ENCODE peak calls at places on chromosomes 12 and 14, in six cellular contexts. W is NCI-H82; R is activated T-cell treated with anti-CD3 and anti-CD28 coated beads, Interleukin-2, amount 50 U/mL, for 24 hours; B is ascending aorta; I is stimulated activated CD8-positive, alpha-beta memory T cell treated with anti-CD3 and anti-CD28 coated beads, Interleukin-4, amount 100 ng/mL, for 1 hour; O is effector CD4-positive, alpha-beta T cell. N is an unnamed sample.

GRCh38 chr12:65999564-66000280 is 130.8 kb downstream of the LLPH start:
- DNase-seq in W (no peak), O (no peak), R (no peak), B (no peak), I (no peak), N (no peak)

GRCh38 chr14:91911474-91912032 is 35.9 kb downstream of the FBLN5 start:
- DNase-seq in B (no peak), W (peak), O (peak), I (no peak), R (peak), N (peak)

GRCh38 chr12:47739297-47739696 is 14.0 kb upstream of the ENDOU start:
- DNase-seq in W (no peak), B (no peak), I (no peak), R (no peak), O (no peak), N (no peak)

GRCh38 chr12:125001636-125002035 is 8.2 kb downstream of the BRI3BP start:
- DNase-seq in R (no peak), W (no peak), I (no peak), O (no peak), B (no peak), N (no peak)

GRCh38 chr12:103331643-103332042 is 164.1 kb downstream of the C12orf42 start:
- DNase-seq in I (no peak), W (peak), R (no peak), O (no peak), B (no peak), N (no peak)

GRCh38 chr12:120944645-120945217 is 33.6 kb upstream of the HNF1A start:
- DNase-seq in O (peak), W (peak), B (no peak), I (peak), R (peak), N (peak)

GRCh38 chr14:54632452-54632851 is 65.5 kb downstream of the SAMD4A start:
- DNase-seq in O (no peak), R (no peak), B (no peak), W (no peak), I (no peak), N (no peak)

GRCh38 chr12:100234591-100235304 is 32.1 kb downstream of the DEPDC4 start:
- DNase-seq in I (no peak), O (no peak), W (peak), R (no peak), B (no peak), N (no peak)

GRCh38 chr12:91926810-91927209 is 218.8 kb downstream of the BTG1 start:
- DNase-seq in W (no peak), B (no peak), O (no peak), I (no peak), R (no peak), N (no peak)

GRCh38 chr14:64812412-64812811 is 67.3 kb downstream of the SPTB start:
- DNase-seq in R (no peak), W (peak), I (no peak), B (no peak), O (no peak), N (peak)

GRCh38 chr14:28608438-28608837 is 158.1 kb upstream of the FOXG1 start:
- DNase-seq in B (no peak), R (no peak), I (no peak), O (no peak), W (no peak), N (no peak)

GRCh38 chr12:121391619-121392324 is 8.1 kb upstream of the RNF34 start:
- DNase-seq in O (no peak), W (no peak), R (peak), B (no peak), I (no peak), N (no peak)

GRCh38 chr12:991350-992278 is 591 bp downstream of the ERC1 start:
- DNase-seq in W (peak), B (no peak), O (no peak), I (peak), R (no peak), N (peak)

GRCh38 chr14:34496679-34497513 is 34.9 kb upstream of the SPTSSA start:
- DNase-seq in B (peak), W (no peak), O (no peak), I (no peak), R (no peak), N (peak)

GRCh38 chr12:116159175-116159574 is 118.3 kb downstream of the MED13L start:
- DNase-seq in I (no peak), B (no peak), W (no peak), O (no peak), R (no peak), N (no peak)

GRCh38 chr14:104187931-104188726 is 49.7 kb downstream of the KIF26A start:
- DNase-seq in R (no peak), B (no peak), O (no peak), W (no peak), I (no peak), N (peak)

GRCh38 chr12:99278899-99279298 is 368.7 kb upstream of the GARIN6 start:
- DNase-seq in I (no peak), B (no peak), O (no peak), R (no peak), W (no peak), N (no peak)

GRCh38 chr12:114403044-114403689 is 2.8 kb downstream of the TBX5 start:
- DNase-seq in I (no peak), B (no peak), O (no peak), R (no peak), W (peak), N (peak)

GRCh38 chr14:52313903-52314481 is at the start of gene PTGER2:
- DNase-seq in W (peak), I (peak), O (peak), B (peak), R (peak), N (peak)

GRCh38 chr12:120444676-120445075 is 1.5 kb downstream of the TRIAP1 start:
- DNase-seq in I (no peak), W (no peak), R (no peak), B (no peak), O (no peak), N (no peak)

GRCh38 chr12:53211476-53212381 is 4.7 kb upstream of the ITGB7 start:
- DNase-seq in I (no peak), R (no peak), O (no peak), W (peak), B (no peak), N (peak)

GRCh38 chr14:105249175-105250007 is 1.1 kb downstream of the BTBD6 start:
- DNase-seq in W (peak), I (no peak), O (no peak), B (no peak), R (no peak), N (peak)

GRCh38 chr12:76810690-76811434 is 46.9 kb downstream of the ZDHHC17 start:
- DNase-seq in W (no peak), R (no peak), B (no peak), O (no peak), I (no peak), N (no peak)

GRCh38 chr14:57085801-57086200 is 182.9 kb downstream of the EXOC5 start:
- DNase-seq in I (no peak), B (no peak), R (no peak), O (no peak), W (peak), N (no peak)

GRCh38 chr12:89355243-89356068 is 3.2 kb upstream of the DUSP6 start:
- DNase-seq in B (no peak), I (no peak), O (no peak), R (no peak), W (peak), N (no peak)

GRCh38 chr12:122646568-122647220 is 56.5 kb downstream of the HCAR2 start:
- DNase-seq in O (no peak), R (peak), B (no peak), W (no peak), I (peak), N (no peak)

GRCh38 chr12:11584213-11584855 is 65.1 kb upstream of the ETV6 start:
- DNase-seq in W (peak), O (no peak), R (no peak), B (no peak), I (no peak), N (no peak)

GRCh38 chr12:111447571-111448265 is 42.0 kb downstream of the SH2B3 start:
- DNase-seq in R (no peak), O (no peak), I (no peak), B (no peak), W (no peak), N (peak)

GRCh38 chr14:61710853-61711817 is 15.8 kb downstream of the HIF1A start:
- DNase-seq in W (no peak), R (no peak), I (no peak), B (no peak), O (no peak), N (no peak)

GRCh38 chr14:98103705-98104104 is 1168.3 kb downstream of the BCL11B start:
- DNase-seq in I (no peak), B (no peak), R (no peak), W (no peak), O (no peak), N (no peak)

GRCh38 chr12:31245822-31246469 is 80.0 kb downstream of the SINHCAF start:
- DNase-seq in R (no peak), O (no peak), W (peak), B (no peak), I (no peak), N (peak)

GRCh38 chr14:81533212-81533535 is 479 bp downstream of the SEL1L start:
- DNase-seq in O (no peak), B (no peak), I (no peak), R (no peak), W (no peak), N (no peak)

GRCh38 chr14:69887740-69888657 is 8.8 kb downstream of the SMOC1 start:
- DNase-seq in O (no peak), I (no peak), B (no peak), R (no peak), W (no peak), N (no peak)

GRCh38 chr12:90619943-90620342 is 335.0 kb downstream of the CCER1 start:
- DNase-seq in O (no peak), W (peak), I (no peak), B (no peak), R (no peak), N (no peak)

GRCh38 chr12:103627189-103627855 is 40.2 kb downstream of the STAB2 start:
- DNase-seq in O (no peak), B (no peak), W (no peak), R (no peak), I (no peak), N (no peak)

GRCh38 chr14:61244051-61244450 is 37.1 kb downstream of the TMEM30B start:
- DNase-seq in B (no peak), O (no peak), I (no peak), W (no peak), R (no peak), N (no peak)

GRCh38 chr12:63038361-63039100 is 103.6 kb upstream of the PPM1H start:
- DNase-seq in R (no peak), I (no peak), W (no peak), O (no peak), B (no peak), N (no peak)

GRCh38 chr12:106245767-106246166 is 2.1 kb downstream of the CKAP4 start:
- DNase-seq in I (no peak), O (no peak), B (no peak), R (no peak), W (no peak), N (peak)

N was measured in endodermal cell.